ENCODE peak calls at places on chromosomes 4 and X, in nine cellular contexts. M is GM20000; S is IMR-90; B is neural crest cell; H is lung; G is PC-9; N is HFFc6; Q is CD8-positive, alpha-beta T cell; Y is heart right ventricle. P is an unnamed sample.

GRCh38 chr4:104163820-104164219 is 330.9 kb downstream of the CXXC4 start:
- DNase-seq in M (no peak), S (no peak), B (no peak), H (no peak), G (no peak), N (no peak), Q (no peak), Y (no peak), P (no peak)

GRCh38 chr4:181157647-181158046 is 1085.6 kb upstream of the TENM3 start:
- DNase-seq in M (no peak), S (no peak), B (no peak), H (no peak), G (no peak), N (no peak), Q (no peak), Y (no peak), P (no peak)

GRCh38 chrX:11341274-11342256 is 48.4 kb downstream of the AMELX start:
- DNase-seq in M (peak; percentile 2), S (peak; percentile 79), B (no peak), H (peak; percentile 56), G (no peak), N (peak; percentile 59), Q (no peak), Y (peak; percentile 17), P (peak; percentile 28)

GRCh38 chr4:76035799-76036389 is at the start of gene CXCL11:
- DNase-seq in M (no peak), S (peak; percentile 26), B (no peak), H (no peak), G (no peak), N (no peak), Q (no peak), Y (no peak), P (no peak)

GRCh38 chrX:72307646-72308051 is 1.9 kb upstream of the CITED1 start:
- DNase-seq in M (no peak), S (no peak), B (no peak), H (no peak), G (no peak), N (no peak), Q (no peak), Y (no peak), P (no peak)

GRCh38 chrX:85244411-85245210 is 820 bp downstream of the ZNF711 start:
- DNase-seq in M (peak; percentile 28), S (peak; percentile 7), B (peak; percentile 2), H (no peak), G (no peak), N (no peak), Q (peak; percentile 5), Y (no peak), P (peak; percentile 23)

GRCh38 chr4:95155759-95156451 is 392.9 kb downstream of the UNC5C start:
- DNase-seq in M (peak; percentile 36), S (peak; percentile 41), B (no peak), H (no peak), G (no peak), N (no peak), Q (no peak), Y (no peak), P (peak; percentile 41)

GRCh38 chr4:3827616-3828492 is 61.7 kb downstream of the ADRA2C start:
- DNase-seq in M (no peak), S (peak; percentile 17), B (no peak), H (peak; percentile 74), G (peak; percentile 50), N (no peak), Q (no peak), Y (peak; percentile 88), P (no peak)

GRCh38 chr4:44927361-44928061 is 201.2 kb upstream of the GNPDA2 start:
- DNase-seq in M (peak; percentile 10), S (peak; percentile 14), B (no peak), H (no peak), G (no peak), N (peak; percentile 3), Q (no peak), Y (no peak), P (no peak)

GRCh38 chr4:144316869-144317268 is 176.4 kb upstream of the GYPA start:
- DNase-seq in M (no peak), S (no peak), B (no peak), H (no peak), G (no peak), N (no peak), Q (no peak), Y (no peak), P (peak; percentile 3)

GRCh38 chr4:144313370-144313769 is 172.9 kb upstream of the GYPA start:
- DNase-seq in M (no peak), S (no peak), B (no peak), H (no peak), G (peak; percentile 37), N (no peak), Q (no peak), Y (no peak), P (no peak)

DNA sequence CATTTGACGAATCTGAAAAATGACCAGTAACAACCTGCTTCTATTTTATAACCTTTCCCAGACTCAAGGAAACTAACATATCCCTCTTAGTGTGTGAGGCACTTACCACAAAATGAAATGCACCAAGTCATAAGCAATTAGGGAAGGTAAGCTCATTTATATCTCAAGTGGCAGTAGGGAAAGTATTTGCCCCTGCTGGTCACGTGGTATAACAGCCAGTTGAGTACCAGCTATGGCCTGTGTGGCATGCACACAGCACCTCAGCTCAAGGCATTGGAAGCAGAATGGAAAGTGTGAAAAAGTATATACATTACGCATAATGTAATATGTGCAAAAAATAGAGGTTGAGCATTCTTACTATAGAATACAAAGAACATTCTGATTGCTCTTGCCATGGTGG is 178.3 kb upstream of the GYPA start:
- DNase-seq in M (no peak), S (no peak), B (no peak), H (no peak), G (no peak), N (no peak), Q (no peak), Y (no peak), P (no peak)
- TF ChIP-seq CTCF in M (peak; percentile 1), S (no peak), B (no peak), H (no peak), G (no peak), N (no peak), Q (no peak), Y (no peak), P (no peak)

GRCh38 chrX:52213276-52213675 is 28.6 kb downstream of the MAGED4 start:
- DNase-seq in M (no peak), S (no peak), B (no peak), H (no peak), G (no peak), N (no peak), Q (no peak), Y (no peak), P (no peak)

GRCh38 chrX:52216541-52216940 is 31.9 kb downstream of the MAGED4 start:
- DNase-seq in M (no peak), S (no peak), B (no peak), H (no peak), G (no peak), N (no peak), Q (no peak), Y (no peak), P (no peak)

GRCh38 chrX:52220936-52221335 is 36.2 kb downstream of the MAGED4 start:
- DNase-seq in M (no peak), S (no peak), B (no peak), H (no peak), G (no peak), N (no peak), Q (no peak), Y (no peak), P (no peak)

DNA sequence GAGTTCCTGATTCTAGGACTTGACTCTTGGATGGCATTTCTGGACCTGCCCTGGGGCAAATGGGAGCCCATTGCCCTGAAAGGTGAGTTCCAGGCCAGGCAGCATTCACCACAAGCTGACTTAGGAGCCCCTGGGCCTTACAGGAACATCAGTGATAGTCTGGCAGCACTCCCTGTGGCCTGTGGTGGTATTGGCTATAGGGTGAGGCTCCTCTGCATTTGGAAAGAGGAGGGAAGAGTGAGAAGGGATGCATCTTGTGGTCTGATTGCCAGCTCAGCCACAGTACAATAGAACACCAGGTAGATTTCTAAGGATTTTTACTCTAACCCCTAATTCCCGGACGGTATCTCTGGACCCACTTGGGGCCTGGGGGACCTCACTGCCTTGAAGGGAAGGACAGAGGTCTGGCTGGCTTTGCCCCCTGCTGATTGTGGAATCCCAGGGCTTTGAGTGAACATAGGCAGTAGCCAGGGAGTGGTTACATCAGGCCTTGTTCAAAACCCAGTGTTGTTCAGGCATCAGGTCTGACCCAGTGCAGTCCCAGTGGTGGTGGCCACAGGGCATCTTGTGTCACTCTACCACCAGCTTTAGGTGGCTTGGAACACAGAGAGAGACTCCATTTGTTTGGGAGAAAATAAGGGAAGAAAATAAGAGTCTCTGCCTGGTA is 32.9 kb downstream of the MAGED4 start:
- DNase-seq in M (no peak), S (no peak), B (no peak), H (no peak), G (no peak), N (no peak), Q (no peak), Y (no peak), P (no peak)
- TF ChIP-seq CTCF in M (no peak), S (no peak), B (peak; percentile 38), H (no peak), G (no peak), N (no peak), Q (no peak), Y (no peak), P (no peak)

GRCh38 chr4:87005369-87005689 is 70.5 kb downstream of the AFF1 start:
- DNase-seq in M (no peak), S (no peak), B (no peak), H (no peak), G (no peak), N (no peak), Q (no peak), Y (no peak), P (no peak)

GRCh38 chr4:87009095-87009648 is 74.4 kb downstream of the AFF1 start:
- DNase-seq in M (no peak), S (no peak), B (no peak), H (no peak), G (no peak), N (no peak), Q (no peak), Y (no peak), P (no peak)

GRCh38 chr4:87005690-87006461 is 71.1 kb downstream of the AFF1 start:
- DNase-seq in M (peak; percentile 47), S (no peak), B (peak; percentile 6), H (no peak), G (no peak), N (no peak), Q (peak; percentile 11), Y (no peak), P (peak; percentile 35)

GRCh38 chr4:87007345-87008181 is 72.8 kb downstream of the AFF1 start:
- DNase-seq in M (no peak), S (peak; percentile 54), B (peak; percentile 41), H (peak; percentile 51), G (no peak), N (peak; percentile 29), Q (peak; percentile 37), Y (peak; percentile 68), P (no peak)

GRCh38 chr4:87006531-87007344 is 71.9 kb downstream of the AFF1 start:
- DNase-seq in M (peak; percentile 87), S (peak; percentile 92), B (peak; percentile 91), H (peak; percentile 93), G (peak; percentile 72), N (peak; percentile 88), Q (peak; percentile 92), Y (peak; percentile 93), P (peak; percentile 86)
- TF ChIP-seq CTCF in M (no peak), S (peak; percentile 27), B (peak; percentile 53), H (no peak), G (no peak), N (peak; percentile 62), Q (no peak), Y (peak; percentile 56), P (no peak)

DNA sequence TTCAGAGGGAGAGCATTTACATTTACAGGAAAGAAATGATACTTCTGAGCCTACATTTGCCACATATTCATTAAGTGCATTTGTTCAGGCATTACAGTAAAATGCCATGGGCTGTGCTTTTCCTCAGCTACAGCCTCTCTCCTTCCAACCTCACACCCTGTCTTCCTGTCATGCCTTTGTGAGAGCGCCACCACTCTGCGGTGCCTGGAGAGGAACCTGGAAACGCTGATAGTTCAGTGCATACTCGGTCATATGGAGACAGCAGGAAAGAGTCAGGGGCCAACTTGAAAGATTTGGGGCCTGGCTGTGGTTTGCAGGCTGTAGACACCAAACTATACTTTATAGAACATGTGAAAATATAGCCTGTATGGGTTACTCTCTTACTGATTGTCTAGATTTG is 40.5 kb downstream of the NFKB1 start:
- DNase-seq in M (no peak), S (no peak), B (no peak), H (no peak), G (no peak), N (no peak), Q (no peak), Y (no peak), P (no peak)
- TF ChIP-seq CTCF in M (no peak), S (no peak), B (no peak), H (no peak), G (no peak), N (no peak), Q (no peak), Y (no peak), P (peak; percentile 24)

P was measured in GM13976.